ENCODE peak calls at places on chromosomes 3 and 15, in four cellular contexts. E, I, K and F are unnamed samples.

GRCh38 chr3:193831495-193832455 is 238.8 kb downstream of the OPA1 start:
- DNase-seq in I (no peak), E (no peak), K (peak; percentile 49), F (no peak)

GRCh38 chr15:91694131-91694828 is 159.2 kb upstream of the SLCO3A1 start:
- DNase-seq in E (peak; percentile 23), I (no peak), K (no peak), F (peak; percentile 45)

GRCh38 chr3:79994397-79994796 is 226.6 kb upstream of the ROBO1 start:
- DNase-seq in K (peak; percentile 61), I (no peak), E (no peak), F (no peak)

GRCh38 chr3:50571486-50571885 is 2.2 kb downstream of the HEMK1 start:
- DNase-seq in I (no peak), E (no peak), K (no peak), F (no peak)

GRCh38 chr3:190562866-190563525 is 49.1 kb downstream of the IL1RAP start:
- DNase-seq in E (no peak), K (peak; percentile 4), I (no peak), F (no peak)

GRCh38 chr3:190644766-190645165 is 130.9 kb downstream of the IL1RAP start:
- DNase-seq in E (peak; percentile 67), I (no peak), K (no peak), F (peak; percentile 39)

GRCh38 chr15:71440479-71441071 is 325.3 kb downstream of the THSD4 start:
- DNase-seq in E (peak; percentile 80), K (peak; percentile 75), I (peak; percentile 82), F (peak; percentile 82)

GRCh38 chr3:104907507-104907906 is 459.2 kb upstream of the ALCAM start:
- DNase-seq in K (no peak), E (peak; percentile 90), I (no peak), F (peak; percentile 80)

GRCh38 chr3:134038716-134039115 is 9.0 kb upstream of the SLCO2A1 start:
- DNase-seq in I (no peak), K (no peak), E (no peak), F (no peak)

GRCh38 chr15:83709246-83709645 is 55.3 kb downstream of the ADAMTSL3 start:
- DNase-seq in K (no peak), E (peak; percentile 38), I (no peak), F (no peak)

GRCh38 chr15:84598250-84598649 is 2.6 kb upstream of the ZSCAN2 start:
- DNase-seq in K (peak; percentile 83), E (peak; percentile 24), I (no peak), F (no peak)

GRCh38 chr15:45372032-45372995 is 6.0 kb downstream of the GATM start:
- DNase-seq in I (no peak), K (no peak), E (no peak), F (no peak)

GRCh38 chr15:60017538-60018199 is 13.6 kb downstream of the FOXB1 start:
- DNase-seq in K (no peak), E (no peak), I (no peak), F (no peak)

GRCh38 chr3:111787556-111788463 is 71.3 kb upstream of the PHLDB2 start:
- DNase-seq in K (no peak), I (no peak), E (no peak), F (no peak)

GRCh38 chr3:151213881-151214280 is 10.9 kb upstream of the GPR171 start:
- DNase-seq in K (no peak), E (peak; percentile 54), I (no peak), F (no peak)
- H3K27me3 ChIP-seq in K (no peaks in the 10 kb centered on the region), E (no peaks in the 10 kb centered on the region), I (no peaks in the 10 kb centered on the region), F (no peaks in the 10 kb centered on the region)

GRCh38 chr15:25762015-25762662 is 101.0 kb downstream of the ATP10A start:
- DNase-seq in K (no peak), I (no peak), E (peak; percentile 27), F (no peak)
- H3K27me3 ChIP-seq in K (no peaks in the 10 kb centered on the region), I (no peaks in the 10 kb centered on the region), E (no peaks in the 10 kb centered on the region), F (no peaks in the 10 kb centered on the region)

DNA sequence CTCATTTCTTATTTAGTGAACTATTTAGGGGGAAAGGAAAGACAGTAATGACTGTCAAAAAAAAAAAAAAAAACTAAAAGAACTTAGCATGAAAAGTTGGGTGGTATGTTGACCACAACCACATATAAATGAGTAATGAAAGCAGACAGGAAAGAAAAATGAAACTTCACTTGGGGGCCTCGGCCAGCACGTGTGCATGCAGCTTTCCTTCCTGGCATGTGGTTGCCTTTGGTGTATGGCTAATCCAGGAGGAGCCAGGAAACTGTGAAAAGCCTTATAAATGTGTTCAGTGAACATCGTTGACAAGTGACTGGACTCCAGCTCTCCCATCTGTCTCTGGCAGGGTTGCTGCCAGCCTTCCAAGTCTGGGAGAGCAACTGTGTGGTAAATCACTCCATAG is 195.1 kb downstream of the DTWD1 start:
- DNase-seq in E (peak; percentile 76), K (no peak), I (no peak), F (peak; percentile 52)
- H3K27me3 ChIP-seq in E (no peaks in the 10 kb centered on the region), K (no peaks in the 10 kb centered on the region), I (no peaks in the 10 kb centered on the region), F (no peaks in the 10 kb centered on the region)

GRCh38 chr3:163552659-163552966 is 1525.7 kb downstream of the SI start:
- DNase-seq in E (no peak), I (no peak), K (no peak), F (no peak)
- H3K27me3 ChIP-seq in E (no peaks in the 10 kb centered on the region), I (no peaks in the 10 kb centered on the region), K (no peaks in the 10 kb centered on the region), F (no peaks in the 10 kb centered on the region)